ENCODE peak calls at places on chromosomes 3 and 15, in six cellular contexts. G is pancreas, L is activated B cell treated with CpG ODN at 0.5 μM for 24 hours, N is WERI-Rb-1, B is bronchial epithelial cell, C is fibroblast of mammary gland. H is an unnamed sample.

GRCh38 chr3:43707998-43708397 is 17.3 kb downstream of the ABHD5 start:
- DNase-seq in C (peak; percentile 96), N (no peak), B (peak; percentile 99), G (no peak), L (no peak), H (no peak)

GRCh38 chr3:178517665-178518366 is 18.4 kb upstream of the KCNMB2 start:
- DNase-seq in B (no peak), L (no peak), C (no peak), N (no peak), G (no peak), H (no peak)

GRCh38 chr15:35306361-35306981 is 221.4 kb upstream of the NANOGP8 start:
- DNase-seq in N (no peak), L (no peak), C (peak; percentile 84), G (no peak), B (peak; percentile 67), H (no peak)

GRCh38 chr3:72261566-72262564 is 476.9 kb upstream of the PROK2 start:
- DNase-seq in N (no peak), B (no peak), C (no peak), G (no peak), L (no peak), H (no peak)

GRCh38 chr15:84734794-84735479 is 13.5 kb upstream of the ZNF592 start:
- DNase-seq in B (peak; percentile 80), N (peak; percentile 37), G (peak; percentile 79), L (peak; percentile 41), C (no peak), H (no peak)

GRCh38 chr3:54353547-54354339 is 231.4 kb downstream of the CACNA2D3 start:
- DNase-seq in N (no peak), L (no peak), B (no peak), G (no peak), C (no peak), H (no peak)

GRCh38 chr15:49521802-49522201 is 98.8 kb downstream of the FGF7 start:
- DNase-seq in B (peak; percentile 41), N (peak; percentile 12), C (peak; percentile 28), G (no peak), L (no peak), H (no peak)

GRCh38 chr3:177760803-177761202 is 563.5 kb upstream of the TBL1XR1 start:
- DNase-seq in N (no peak), L (no peak), B (no peak), C (no peak), G (no peak), H (no peak)

GRCh38 chr3:40037582-40037981 is 228.2 kb downstream of the MYRIP start:
- DNase-seq in G (no peak), C (no peak), B (no peak), L (no peak), N (no peak), H (no peak)

GRCh38 chr15:76932090-76932966 is 779 bp downstream of the RCN2 start:
- DNase-seq in C (peak; percentile 6), B (no peak), G (no peak), L (no peak), N (no peak), H (no peak)

GRCh38 chr3:13650210-13651056 is 101.5 kb downstream of the FBLN2 start:
- DNase-seq in B (peak; percentile 31), L (peak; percentile 78), G (peak; percentile 69), C (peak; percentile 56), N (peak; percentile 88), H (peak; percentile 94)

GRCh38 chr15:95591886-95592285 is 738.6 kb upstream of the NR2F2 start:
- DNase-seq in N (no peak), B (no peak), G (no peak), L (no peak), C (no peak), H (no peak)

GRCh38 chr15:58732620-58733363 is 16.7 kb downstream of the ADAM10 start:
- DNase-seq in B (no peak), N (no peak), G (no peak), C (no peak), L (no peak), H (no peak)

GRCh38 chr3:133894334-133895207 is 1.1 kb downstream of the RAB6B start:
- DNase-seq in G (peak; percentile 20), N (no peak), L (no peak), C (no peak), B (no peak), H (no peak)

GRCh38 chr3:51709004-51709420 is 2.1 kb downstream of the GRM2 start:
- DNase-seq in B (no peak), N (no peak), C (no peak), L (peak; percentile 12), G (no peak), H (no peak)

GRCh38 chr3:195156286-195156890 is 114.6 kb downstream of the XXYLT1 start:
- DNase-seq in C (no peak), N (no peak), B (no peak), G (no peak), L (no peak), H (no peak)

GRCh38 chr15:48389701-48390143 is 58.5 kb downstream of the DUT start:
- DNase-seq in L (no peak), B (no peak), G (no peak), N (no peak), C (peak; percentile 85), H (no peak)

GRCh38 chr3:116339441-116340028 is 105.8 kb downstream of the LSAMP start:
- DNase-seq in L (no peak), B (no peak), G (no peak), N (no peak), C (peak; percentile 65), H (no peak)

GRCh38 chr3:83946045-83946444 is 1012.7 kb upstream of the CADM2 start:
- DNase-seq in C (no peak), G (no peak), N (no peak), L (no peak), B (peak; percentile 22), H (no peak)

GRCh38 chr3:159817136-159817535 is 171.5 kb upstream of the IL12A start:
- DNase-seq in B (no peak), L (no peak), G (no peak), N (no peak), C (no peak), H (no peak)

GRCh38 chr3:159819676-159820075 is 169.0 kb upstream of the IL12A start:
- DNase-seq in G (no peak), N (no peak), L (no peak), C (no peak), B (no peak), H (no peak)

GRCh38 chr3:159817571-159817970 is 171.1 kb upstream of the IL12A start:
- DNase-seq in N (no peak), B (no peak), C (no peak), G (no peak), L (no peak), H (no peak)

GRCh38 chr3:159818997-159819500 is 169.6 kb upstream of the IL12A start:
- DNase-seq in G (no peak), L (no peak), B (no peak), N (no peak), C (no peak), H (no peak)

DNA sequence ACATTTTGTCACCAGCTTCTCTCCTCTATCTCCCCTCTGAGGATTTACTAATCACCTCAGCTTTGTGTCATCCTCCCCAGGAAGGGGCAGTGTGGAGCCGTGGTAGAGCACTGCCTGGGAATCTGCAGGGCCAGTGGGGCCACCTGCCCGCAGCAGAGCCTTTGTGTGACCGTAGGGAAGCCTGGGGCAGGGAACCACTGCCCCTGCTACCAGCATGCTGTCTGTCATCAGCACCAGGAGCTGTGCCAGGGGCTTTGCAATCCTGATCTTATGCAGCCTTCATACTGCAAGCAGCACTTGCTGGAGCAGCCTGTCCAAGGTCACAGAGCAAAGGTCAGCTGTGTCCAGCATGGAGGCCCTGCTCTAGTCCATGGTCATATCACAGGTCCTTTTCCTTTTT is 170.2 kb upstream of the IL12A start:
- DNase-seq in L (no peak), N (peak; percentile 66), G (no peak), C (no peak), B (no peak), H (no peak)
- TF ChIP-seq CTCF in L (no peak), N (peak; percentile 64), G (no peak), C (no peak), B (no peak), H (peak; percentile 36)

DNA sequence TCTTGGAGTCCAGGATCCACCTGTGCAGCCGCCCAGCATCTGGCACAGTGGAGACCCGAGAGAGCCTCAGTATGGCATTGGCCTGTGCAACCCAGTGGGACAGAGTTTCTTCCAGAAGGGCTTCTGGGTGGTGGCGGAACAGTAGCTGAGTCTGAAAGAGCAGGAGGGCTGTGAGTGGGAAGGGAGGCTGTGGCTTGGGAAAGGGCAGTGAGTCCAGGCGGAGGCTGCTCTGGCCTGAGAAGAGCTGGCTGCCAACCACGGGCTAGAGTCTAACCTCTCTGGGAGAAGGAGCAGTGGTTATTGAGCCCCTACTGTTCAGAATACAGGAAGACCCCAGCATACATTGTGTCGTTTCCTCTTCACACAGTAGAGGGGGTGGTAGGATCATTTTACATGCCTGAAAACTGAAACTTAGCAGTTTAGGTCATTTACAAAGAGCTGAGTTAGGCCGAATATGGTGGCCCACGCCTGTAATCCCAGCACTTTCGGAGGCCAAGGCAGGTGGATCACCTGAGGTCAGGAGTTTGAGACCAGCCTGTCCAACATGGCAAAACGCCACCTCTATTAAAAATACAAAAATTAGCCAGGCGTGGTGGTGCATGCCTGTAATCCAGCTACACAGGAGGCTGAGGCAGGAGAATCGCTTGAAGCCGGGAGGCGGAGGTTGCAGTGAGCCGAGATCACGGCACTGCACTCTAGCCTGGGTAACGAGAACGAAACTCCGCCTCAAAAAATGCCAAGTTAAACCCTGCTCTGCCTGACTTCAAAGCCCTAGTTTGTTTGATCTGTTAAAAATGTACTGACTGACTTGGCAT is 3.2 kb downstream of the AEN start:
- DNase-seq in L (no peak), C (peak; percentile 64), B (no peak), N (no peak), G (no peak), H (no peak)
- TF ChIP-seq CTCF in L (no peak), C (peak; percentile 40), B (no peak), N (no peak), G (no peak), H (peak; percentile 70)

DNA sequence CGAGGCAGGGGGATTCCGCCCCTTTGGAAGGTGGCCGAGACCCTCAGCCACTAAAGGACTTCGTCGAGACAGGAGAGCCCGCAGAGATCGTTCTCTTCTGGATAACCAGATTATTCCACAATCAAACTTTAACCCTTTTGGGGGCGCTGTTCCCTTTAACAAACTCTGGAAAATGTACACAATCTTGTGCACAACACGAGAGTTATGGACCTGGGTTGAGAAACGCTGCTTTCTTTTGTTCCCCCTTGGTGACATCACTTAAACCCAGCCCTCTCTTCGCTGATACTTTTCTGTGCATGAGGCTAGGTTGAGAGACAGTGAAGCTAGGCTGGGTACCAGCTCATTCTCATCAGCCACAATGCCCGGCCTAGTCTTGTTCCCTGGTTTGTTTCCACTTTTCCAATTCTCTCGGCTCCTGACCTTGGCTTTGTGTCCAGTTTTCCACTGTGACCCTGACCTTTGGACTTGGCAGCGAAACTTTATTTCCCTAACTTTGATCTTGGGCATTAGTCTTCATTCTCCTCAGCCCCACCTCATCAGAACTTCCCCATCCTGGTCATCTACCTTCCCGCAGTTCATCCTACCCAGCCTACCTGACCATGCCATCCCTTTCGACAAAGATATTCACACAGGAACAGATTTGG is 797 bp upstream of the ADPGK start:
- DNase-seq in C (peak; percentile 88), B (peak; percentile 77), G (no peak), N (peak; percentile 77), L (no peak), H (no peak)
- TF ChIP-seq CTCF in C (peak; percentile 63), B (peak; percentile 61), G (peak; percentile 33), N (peak; percentile 47), L (no peak), H (peak; percentile 79)

GRCh38 chr3:27060336-27060735 is 308.8 kb downstream of the NEK10 start:
- DNase-seq in N (no peak), C (no peak), B (no peak), L (no peak), G (no peak), H (no peak)

GRCh38 chr3:27059489-27059888 is 309.7 kb downstream of the NEK10 start:
- DNase-seq in B (no peak), N (no peak), C (no peak), L (no peak), G (no peak), H (no peak)

GRCh38 chr3:27056326-27056725 is 312.9 kb downstream of the NEK10 start:
- DNase-seq in B (no peak), C (no peak), N (no peak), G (no peak), L (no peak), H (no peak)
- TF ChIP-seq CTCF in B (no peak), C (no peak), N (no peak), G (no peak), L (no peak), H (no peak)

H was measured in type B pancreatic cell.